ENCODE peak calls at places on chromosomes 16 and 17, in five cellular contexts. One of them, this sample, is unnamed. For H3K4me1, the result is how much of the 10 kb centered on the place peaks cover.

GRCh38 chr16:55036371-55036821 is 105.7 kb downstream of the IRX5 start:
- DNase-seq in astrocyte: peak
- DNase-seq in endodermal cell: peak
- DNase-seq in prostate gland: no peak
- DNase-seq in left ventricle myocardium inferior: no peak
- DNase-seq in this sample: no peak

GRCh38 chr16:70749006-70749678 is 51.8 kb downstream of the VAC14 start:
- DNase-seq in astrocyte: no peak
- DNase-seq in prostate gland: peak
- DNase-seq in left ventricle myocardium inferior: no peak
- DNase-seq in endodermal cell: no peak
- DNase-seq in this sample: no peak

GRCh38 chr16:10521681-10522274 is 58.6 kb downstream of the EMP2 start:
- DNase-seq in prostate gland: peak
- DNase-seq in astrocyte: peak
- DNase-seq in endodermal cell: peak
- DNase-seq in left ventricle myocardium inferior: no peak
- DNase-seq in this sample: no peak

GRCh38 chr17:64786337-64786736 is 124.2 kb upstream of the SMURF2 start:
- DNase-seq in astrocyte: no peak
- DNase-seq in prostate gland: no peak
- DNase-seq in endodermal cell: peak
- DNase-seq in left ventricle myocardium inferior: no peak
- DNase-seq in this sample: no peak

GRCh38 chr17:63983326-63983725 is 10.6 kb upstream of the SCN4A start:
- DNase-seq in astrocyte: no peak
- DNase-seq in endodermal cell: no peak
- DNase-seq in prostate gland: no peak
- DNase-seq in left ventricle myocardium inferior: peak
- DNase-seq in this sample: no peak

GRCh38 chr16:84156342-84156784 is 11.3 kb downstream of the DNAAF1 start:
- DNase-seq in left ventricle myocardium inferior: no peak
- DNase-seq in astrocyte: peak
- DNase-seq in prostate gland: no peak
- DNase-seq in endodermal cell: no peak
- DNase-seq in this sample: no peak

GRCh38 chr17:29243792-29244191 is 2.9 kb upstream of the CRYBA1 start:
- DNase-seq in left ventricle myocardium inferior: no peak
- DNase-seq in prostate gland: no peak
- DNase-seq in endodermal cell: peak
- DNase-seq in astrocyte: no peak
- DNase-seq in this sample: no peak

GRCh38 chr17:41785091-41785875 is 1.2 kb downstream of the JUP start:
- DNase-seq in prostate gland: no peak
- DNase-seq in astrocyte: no peak
- DNase-seq in left ventricle myocardium inferior: no peak
- DNase-seq in endodermal cell: peak
- DNase-seq in this sample: no peak

GRCh38 chr16:80198265-80198994 is 342.4 kb upstream of the DYNLRB2 start:
- DNase-seq in prostate gland: no peak
- DNase-seq in astrocyte: peak
- DNase-seq in endodermal cell: peak
- DNase-seq in left ventricle myocardium inferior: no peak
- DNase-seq in this sample: no peak

GRCh38 chr17:70121136-70121535 is 46.1 kb downstream of the KCNJ16 start:
- DNase-seq in astrocyte: no peak
- DNase-seq in endodermal cell: no peak
- DNase-seq in left ventricle myocardium inferior: no peak
- DNase-seq in prostate gland: no peak
- DNase-seq in this sample: no peak

GRCh38 chr16:11916524-11917285 is 949 bp upstream of the GSPT1 start:
- DNase-seq in endodermal cell: peak
- DNase-seq in prostate gland: peak
- DNase-seq in astrocyte: peak
- DNase-seq in left ventricle myocardium inferior: no peak
- DNase-seq in this sample: no peak

GRCh38 chr17:61720016-61720795 is 129.2 kb upstream of the NACA2 start:
- DNase-seq in prostate gland: no peak
- DNase-seq in endodermal cell: no peak
- DNase-seq in astrocyte: peak
- DNase-seq in left ventricle myocardium inferior: no peak
- DNase-seq in this sample: no peak

GRCh38 chr16:12567602-12568001 is 236.1 kb downstream of the CPPED1 start:
- DNase-seq in prostate gland: no peak
- DNase-seq in left ventricle myocardium inferior: no peak
- DNase-seq in astrocyte: no peak
- DNase-seq in endodermal cell: no peak
- DNase-seq in this sample: no peak

GRCh38 chr16:80058236-80058635 is 457.7 kb upstream of the MAF start:
- DNase-seq in prostate gland: peak
- DNase-seq in left ventricle myocardium inferior: peak
- DNase-seq in endodermal cell: no peak
- DNase-seq in astrocyte: no peak
- DNase-seq in this sample: no peak

GRCh38 chr16:1144476-1145382 is 8.2 kb upstream of the CACNA1H start:
- DNase-seq in endodermal cell: no peak
- DNase-seq in left ventricle myocardium inferior: no peak
- DNase-seq in astrocyte: no peak
- DNase-seq in prostate gland: no peak
- DNase-seq in this sample: no peak

GRCh38 chr16:81513204-81514040 is 68.8 kb downstream of the CMIP start:
- DNase-seq in endodermal cell: peak
- DNase-seq in left ventricle myocardium inferior: peak
- DNase-seq in prostate gland: no peak
- DNase-seq in astrocyte: no peak
- DNase-seq in this sample: no peak

GRCh38 chr16:27769561-27770222 is 219.7 kb downstream of the KATNIP start:
- DNase-seq in prostate gland: no peak
- DNase-seq in left ventricle myocardium inferior: no peak
- DNase-seq in endodermal cell: no peak
- DNase-seq in astrocyte: peak
- DNase-seq in this sample: peak

GRCh38 chr17:50169121-50169764 is 3.4 kb downstream of the SGCA start:
- DNase-seq in astrocyte: no peak
- DNase-seq in endodermal cell: peak
- DNase-seq in left ventricle myocardium inferior: no peak
- DNase-seq in prostate gland: no peak
- DNase-seq in this sample: peak

GRCh38 chr16:13194766-13195165 is 293.4 kb downstream of the SHISA9 start:
- DNase-seq in left ventricle myocardium inferior: no peak
- DNase-seq in astrocyte: no peak
- DNase-seq in endodermal cell: no peak
- DNase-seq in prostate gland: no peak
- DNase-seq in this sample: no peak

GRCh38 chr16:8621221-8621571 is 302 bp upstream of the METTL22 start:
- DNase-seq in prostate gland: no peak
- DNase-seq in endodermal cell: no peak
- DNase-seq in astrocyte: no peak
- DNase-seq in left ventricle myocardium inferior: no peak
- DNase-seq in this sample: no peak

GRCh38 chr16:84874004-84874435 is 54.2 kb downstream of the CRISPLD2 start:
- DNase-seq in endodermal cell: no peak
- DNase-seq in astrocyte: no peak
- DNase-seq in left ventricle myocardium inferior: peak
- DNase-seq in prostate gland: no peak
- DNase-seq in this sample: no peak

GRCh38 chr17:46044286-46044928 is 45.4 kb downstream of the STH start:
- DNase-seq in astrocyte: peak
- DNase-seq in endodermal cell: peak
- DNase-seq in prostate gland: peak
- DNase-seq in left ventricle myocardium inferior: no peak
- DNase-seq in this sample: no peak

GRCh38 chr16:55622930-55623561 is 32.7 kb upstream of the SLC6A2 start:
- DNase-seq in astrocyte: no peak
- DNase-seq in left ventricle myocardium inferior: no peak
- DNase-seq in prostate gland: no peak
- DNase-seq in endodermal cell: peak
- DNase-seq in this sample: no peak

GRCh38 chr16:22813946-22814325 is at the start of gene HS3ST2:
- DNase-seq in left ventricle myocardium inferior: peak
- DNase-seq in prostate gland: peak
- DNase-seq in astrocyte: no peak
- DNase-seq in endodermal cell: peak
- DNase-seq in this sample: peak

GRCh38 chr17:81513669-81514484 is 1.3 kb upstream of the ACTG1 start:
- DNase-seq in left ventricle myocardium inferior: peak
- DNase-seq in prostate gland: peak
- DNase-seq in astrocyte: peak
- DNase-seq in endodermal cell: peak
- DNase-seq in this sample: peak

GRCh38 chr16:15835136-15835878 is 21.5 kb downstream of the MYH11 start:
- DNase-seq in left ventricle myocardium inferior: no peak
- DNase-seq in prostate gland: no peak
- DNase-seq in astrocyte: no peak
- DNase-seq in endodermal cell: no peak
- DNase-seq in this sample: no peak

GRCh38 chr16:15830832-15831451 is 25.9 kb downstream of the MYH11 start:
- DNase-seq in prostate gland: no peak
- DNase-seq in endodermal cell: no peak
- DNase-seq in left ventricle myocardium inferior: no peak
- DNase-seq in astrocyte: no peak
- DNase-seq in this sample: no peak

GRCh38 chr16:15833551-15833950 is 23.3 kb downstream of the MYH11 start:
- DNase-seq in astrocyte: no peak
- DNase-seq in left ventricle myocardium inferior: no peak
- DNase-seq in endodermal cell: no peak
- DNase-seq in prostate gland: no peak
- DNase-seq in this sample: no peak

GRCh38 chr16:15829460-15829859 is 27.4 kb downstream of the MYH11 start:
- DNase-seq in astrocyte: peak
- DNase-seq in left ventricle myocardium inferior: peak
- DNase-seq in prostate gland: peak
- DNase-seq in endodermal cell: peak
- DNase-seq in this sample: peak

GRCh38 chr16:15832241-15832640 is 24.6 kb downstream of the MYH11 start:
- DNase-seq in prostate gland: no peak
- DNase-seq in endodermal cell: no peak
- DNase-seq in left ventricle myocardium inferior: no peak
- DNase-seq in astrocyte: no peak
- DNase-seq in this sample: no peak
- H3K4me1 ChIP-seq in prostate gland: under half
- H3K4me1 ChIP-seq in endodermal cell: under half
- H3K4me1 ChIP-seq in left ventricle myocardium inferior: under half
- H3K4me1 ChIP-seq in astrocyte: under half
- H3K4me1 ChIP-seq in this sample: under half

DNA sequence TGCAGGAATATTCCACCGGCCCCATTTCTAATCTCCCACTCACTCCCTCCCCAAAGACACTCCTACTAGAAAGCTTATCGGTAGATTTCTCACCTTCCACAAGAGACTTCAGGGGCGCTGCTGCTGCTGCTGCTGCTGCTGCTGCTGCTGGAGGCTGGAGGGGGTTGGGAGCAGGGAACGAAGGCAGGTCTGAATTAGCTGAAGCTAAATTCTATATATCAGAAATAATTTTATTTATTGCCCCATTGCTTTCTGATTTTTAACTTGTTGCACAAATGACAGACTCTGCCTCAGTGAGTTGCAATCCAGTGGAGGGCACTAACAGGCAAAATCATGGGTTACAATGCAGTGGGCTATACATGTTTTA is 25.8 kb upstream of the HLF start:
- DNase-seq in prostate gland: no peak
- DNase-seq in endodermal cell: no peak
- DNase-seq in astrocyte: no peak
- DNase-seq in left ventricle myocardium inferior: no peak
- DNase-seq in this sample: no peak
- TF ChIP-seq CTCF in prostate gland: no peak
- TF ChIP-seq CTCF in endodermal cell: no peak
- TF ChIP-seq CTCF in astrocyte: no peak
- TF ChIP-seq CTCF in left ventricle myocardium inferior: peak
- TF ChIP-seq CTCF in this sample: no peak

GRCh38 chr16:66551362-66551761 is 1.0 kb upstream of the CKLF start:
- DNase-seq in prostate gland: no peak
- DNase-seq in astrocyte: no peak
- DNase-seq in left ventricle myocardium inferior: no peak
- DNase-seq in endodermal cell: peak
- DNase-seq in this sample: peak
- H3K4me1 ChIP-seq in prostate gland: under half
- H3K4me1 ChIP-seq in astrocyte: under half
- H3K4me1 ChIP-seq in left ventricle myocardium inferior: half or more
- H3K4me1 ChIP-seq in endodermal cell: under half
- H3K4me1 ChIP-seq in this sample: half or more

GRCh38 chr17:9179602-9180001 is 158.3 kb downstream of the NTN1 start:
- DNase-seq in prostate gland: no peak
- DNase-seq in endodermal cell: peak
- DNase-seq in astrocyte: no peak
- DNase-seq in left ventricle myocardium inferior: no peak
- DNase-seq in this sample: no peak
- TF ChIP-seq CTCF in prostate gland: no peak
- TF ChIP-seq CTCF in endodermal cell: peak
- TF ChIP-seq CTCF in astrocyte: no peak
- TF ChIP-seq CTCF in left ventricle myocardium inferior: no peak
- TF ChIP-seq CTCF in this sample: no peak

GRCh38 chr17:76704799-76705198 is 6.0 kb downstream of the MXRA7 start:
- DNase-seq in astrocyte: no peak
- DNase-seq in endodermal cell: peak
- DNase-seq in left ventricle myocardium inferior: no peak
- DNase-seq in prostate gland: no peak
- DNase-seq in this sample: no peak
- H3K4me1 ChIP-seq in astrocyte: under half
- H3K4me1 ChIP-seq in endodermal cell: under half
- H3K4me1 ChIP-seq in left ventricle myocardium inferior: half or more
- H3K4me1 ChIP-seq in prostate gland: under half
- H3K4me1 ChIP-seq in this sample: under half

GRCh38 chr17:32941419-32942032 is 13.6 kb downstream of the TMEM98 start:
- DNase-seq in astrocyte: no peak
- DNase-seq in endodermal cell: peak
- DNase-seq in left ventricle myocardium inferior: no peak
- DNase-seq in prostate gland: no peak
- DNase-seq in this sample: no peak
- TF ChIP-seq CTCF in astrocyte: peak
- TF ChIP-seq CTCF in endodermal cell: peak
- TF ChIP-seq CTCF in left ventricle myocardium inferior: peak
- TF ChIP-seq CTCF in prostate gland: peak
- TF ChIP-seq CTCF in this sample: peak

DNA sequence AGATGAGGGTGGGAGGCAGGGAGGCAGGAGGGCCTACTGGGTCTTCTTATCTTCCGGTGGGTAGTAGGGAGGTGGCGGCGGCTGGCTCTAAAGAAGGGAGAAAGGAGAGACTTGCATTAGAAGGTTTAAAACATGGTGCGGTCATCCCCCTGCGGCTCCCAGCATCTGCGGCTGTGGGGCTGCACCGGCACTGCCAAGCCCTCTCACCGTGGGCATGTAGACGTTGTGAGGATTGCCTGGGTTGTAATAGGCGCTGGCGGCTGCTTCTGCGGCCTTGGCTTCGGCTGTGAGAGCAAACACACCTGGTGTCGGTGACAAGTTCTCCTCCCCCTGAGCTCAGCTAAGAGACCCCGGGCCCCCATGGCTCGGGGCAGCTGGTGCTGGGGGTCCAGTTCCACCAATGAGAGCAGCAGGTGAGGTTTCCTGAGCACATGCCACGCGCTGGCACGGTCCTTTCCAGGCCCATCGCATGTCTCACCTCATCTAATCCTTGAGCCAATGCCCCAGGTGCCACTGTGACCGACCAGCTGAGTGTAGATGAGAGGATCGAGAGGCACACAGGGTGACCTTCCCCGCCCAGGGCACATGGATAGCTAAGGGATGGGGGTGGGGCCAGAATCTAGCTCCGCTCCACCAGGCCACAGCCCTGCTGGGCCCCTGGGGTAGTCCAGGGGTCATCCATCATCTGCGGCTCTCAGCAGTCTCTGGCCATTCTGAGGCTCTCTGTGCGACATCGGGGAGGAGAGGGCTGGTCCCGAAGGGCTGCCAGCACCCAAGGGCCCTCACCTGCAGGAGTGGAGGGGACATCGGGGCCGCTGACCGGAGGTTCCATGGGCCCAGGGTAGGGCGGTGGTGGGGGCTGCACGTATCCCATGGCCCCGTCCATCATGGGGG is 2.7 kb upstream of the UNC13D start:
- DNase-seq in endodermal cell: no peak
- DNase-seq in prostate gland: no peak
- DNase-seq in astrocyte: no peak
- DNase-seq in left ventricle myocardium inferior: no peak
- DNase-seq in this sample: no peak
- H3K4me1 ChIP-seq in endodermal cell: under half
- H3K4me1 ChIP-seq in prostate gland: under half
- H3K4me1 ChIP-seq in astrocyte: under half
- H3K4me1 ChIP-seq in left ventricle myocardium inferior: half or more
- H3K4me1 ChIP-seq in this sample: half or more

This sample was measured in lower lobe of right lung.